ENCODE peak calls at places on chromosomes 3 and 15, in nine cellular contexts. M, U, L, C, V, P, B, A and Y are unnamed samples. For H3K4me1, the result is how much of the 10 kb centered on the place peaks cover.

GRCh38 chr15:67135494-67135893 is 70.1 kb downstream of the SMAD3 start:
- DNase-seq in M (no peak), U (no peak), L (peak), C (no peak), V (no peak), P (peak), B (peak), A (no peak), Y (no peak)

GRCh38 chr3:31275583-31275982 is 257.1 kb upstream of the STT3B start:
- DNase-seq in M (no peak), U (no peak), L (no peak), C (no peak), V (no peak), P (no peak), B (no peak), A (no peak), Y (no peak)

GRCh38 chr15:66623801-66624453 is 58.1 kb upstream of the LCTL start:
- DNase-seq in M (no peak), U (no peak), L (no peak), C (no peak), V (no peak), P (peak), B (no peak), A (no peak), Y (no peak)

GRCh38 chr15:93088981-93089854 is at the start of gene RGMA:
- DNase-seq in M (no peak), U (no peak), L (no peak), C (no peak), V (no peak), P (peak), B (no peak), A (peak), Y (no peak)

GRCh38 chr15:92142242-92143232 is 251.1 kb upstream of the ST8SIA2 start:
- DNase-seq in M (no peak), U (no peak), L (no peak), C (no peak), V (no peak), P (peak), B (no peak), A (peak), Y (no peak)

GRCh38 chr3:186251948-186252619 is 110.0 kb downstream of the DGKG start:
- DNase-seq in M (no peak), U (no peak), L (no peak), C (no peak), V (no peak), P (peak), B (no peak), A (no peak), Y (no peak)

GRCh38 chr3:98817546-98817945 is 54.4 kb downstream of the ST3GAL6 start:
- DNase-seq in M (no peak), U (no peak), L (peak), C (no peak), V (no peak), P (peak), B (no peak), A (no peak), Y (no peak)

GRCh38 chr15:48939686-48940085 is 24.0 kb downstream of the SHC4 start:
- DNase-seq in M (no peak), U (no peak), L (no peak), C (no peak), V (no peak), P (peak), B (no peak), A (no peak), Y (no peak)

GRCh38 chr3:172321035-172321434 is 127.2 kb downstream of the GHSR start:
- DNase-seq in M (no peak), U (no peak), L (no peak), C (no peak), V (no peak), P (peak), B (no peak), A (no peak), Y (no peak)

GRCh38 chr15:99619712-99620111 is 53.9 kb downstream of the MEF2A start:
- DNase-seq in M (no peak), U (no peak), L (no peak), C (no peak), V (no peak), P (peak), B (no peak), A (no peak), Y (no peak)

GRCh38 chr3:12175844-12176453 is 17.2 kb upstream of the TIMP4 start:
- DNase-seq in M (no peak), U (no peak), L (peak), C (peak), V (peak), P (peak), B (peak), A (peak), Y (no peak)

GRCh38 chr3:11570789-11571495 is 72.8 kb downstream of the VGLL4 start:
- DNase-seq in M (no peak), U (no peak), L (no peak), C (no peak), V (no peak), P (peak), B (peak), A (no peak), Y (no peak)

GRCh38 chr3:53880396-53881345 is 1.3 kb downstream of the ACTR8 start:
- DNase-seq in M (no peak), U (no peak), L (no peak), C (no peak), V (no peak), P (peak), B (no peak), A (no peak), Y (no peak)

GRCh38 chr15:101246391-101246790 is 5.5 kb downstream of the CHSY1 start:
- DNase-seq in M (no peak), U (no peak), L (no peak), C (no peak), V (no peak), P (no peak), B (no peak), A (no peak), Y (no peak)

GRCh38 chr3:127366383-127366782 is 78.5 kb upstream of the PRR20G start:
- DNase-seq in M (no peak), U (no peak), L (no peak), C (no peak), V (peak), P (peak), B (no peak), A (peak), Y (no peak)
- TF ChIP-seq CTCF in M (no peak), U (no peak), L (no peak), C (no peak), V (no peak), P (peak), B (no peak), A (peak), Y (no peak)

GRCh38 chr3:51381333-51381705 is 3.8 kb upstream of the MANF start:
- DNase-seq in M (no peak), U (no peak), L (no peak), C (no peak), V (no peak), P (no peak), B (peak), A (no peak), Y (peak)
- H3K4me1 ChIP-seq in M (under half), U (under half), L (under half), C (under half), V (under half), P (under half), B (under half), A (under half), Y (under half)

GRCh38 chr15:45253330-45253729 is 1.3 kb downstream of the SLC28A2 start:
- DNase-seq in M (no peak), U (no peak), L (peak), C (no peak), V (no peak), P (no peak), B (no peak), A (peak), Y (no peak)
- TF ChIP-seq CTCF in M (no peak), U (no peak), L (peak), C (peak), V (no peak), P (peak), B (no peak), A (peak), Y (peak)

GRCh38 chr3:81764665-81765064 is 3.2 kb upstream of the GBE1 start:
- DNase-seq in M (no peak), U (no peak), L (no peak), C (no peak), V (no peak), P (no peak), B (no peak), A (no peak), Y (no peak)
- H3K4me1 ChIP-seq in M (under half), U (under half), L (under half), C (under half), V (under half), P (under half), B (under half), A (under half), Y (under half)

GRCh38 chr3:176939022-176939817 is 258.1 kb downstream of the TBL1XR1 start:
- DNase-seq in M (no peak), U (no peak), L (peak), C (peak), V (no peak), P (peak), B (no peak), A (peak), Y (no peak)
- TF ChIP-seq CTCF in M (peak), U (peak), L (peak), C (peak), V (peak), P (peak), B (peak), A (peak), Y (peak)

DNA sequence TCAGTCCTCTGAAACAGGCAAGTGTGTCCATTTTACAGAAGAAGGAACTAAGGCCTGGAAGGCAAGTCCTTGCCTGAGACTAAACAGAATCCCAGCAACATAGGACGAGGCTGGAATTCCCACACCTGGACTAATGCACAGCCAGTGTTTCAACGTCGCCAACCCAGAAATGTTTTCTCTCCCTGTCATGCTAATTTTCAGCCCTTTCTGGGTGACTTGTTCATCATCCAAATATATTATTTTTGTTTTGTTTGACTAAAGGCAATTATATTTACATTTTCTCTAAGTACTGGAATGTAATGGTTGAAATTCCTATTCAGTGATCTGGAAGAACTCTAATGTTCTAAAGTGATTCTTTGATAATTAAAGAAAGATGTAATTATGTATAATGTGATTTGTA is 51.8 kb downstream of the BTD start:
- DNase-seq in M (no peak), U (no peak), L (no peak), C (no peak), V (no peak), P (no peak), B (no peak), A (no peak), Y (no peak)
- H3K4me1 ChIP-seq in M (under half), U (under half), L (under half), C (under half), V (under half), P (under half), B (under half), A (under half), Y (under half)

GRCh38 chr3:117898722-117899121 is 1135.9 kb downstream of the IGSF11 start:
- DNase-seq in M (no peak), U (no peak), L (peak), C (no peak), V (no peak), P (peak), B (no peak), A (no peak), Y (no peak)
- TF ChIP-seq CTCF in M (no peak), U (no peak), L (peak), C (no peak), V (peak), P (peak), B (no peak), A (peak), Y (peak)

DNA sequence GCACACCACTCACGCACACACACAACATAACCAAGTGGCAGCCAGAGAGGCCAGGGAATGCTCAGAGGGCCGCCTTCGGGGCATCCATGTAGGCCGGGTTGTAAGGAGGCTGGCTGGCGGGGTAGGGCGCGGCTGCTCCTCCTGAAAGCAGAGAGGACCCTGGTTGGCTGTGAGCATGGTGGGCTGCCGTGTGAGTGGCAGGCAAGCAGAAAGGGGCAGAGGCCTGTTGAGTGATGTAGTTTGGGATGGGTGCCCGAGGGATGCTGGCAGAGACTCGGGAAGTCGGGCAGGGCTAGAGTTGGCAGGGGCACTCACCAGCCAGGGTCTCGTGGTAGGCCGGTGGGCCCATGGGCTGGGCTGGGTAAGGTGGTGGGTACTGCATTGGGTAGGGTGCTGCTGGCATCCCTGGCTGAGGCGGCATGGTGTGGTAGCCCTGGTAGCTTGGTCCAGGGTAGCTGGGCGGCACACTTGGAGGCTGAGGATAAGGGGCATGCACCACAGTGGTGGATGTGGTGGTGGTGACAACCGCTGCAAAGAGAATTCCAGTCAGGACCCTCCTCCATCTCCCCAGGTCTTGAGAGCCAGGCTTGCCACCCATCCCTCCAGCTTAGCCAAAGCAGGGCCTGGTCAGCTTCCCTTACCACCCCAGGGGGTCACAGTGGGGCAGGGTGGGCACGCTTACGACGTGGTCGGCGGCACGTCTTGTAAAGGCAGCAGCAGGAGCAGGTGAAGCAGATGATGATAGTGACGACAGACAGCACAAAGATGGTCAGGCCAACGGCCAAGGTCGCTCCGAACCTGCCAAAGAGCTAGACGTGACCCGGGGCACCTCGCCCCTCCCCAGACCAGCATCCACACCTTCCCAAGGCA is 22.7 kb downstream of the ATRIP start:
- DNase-seq in M (no peak), U (no peak), L (no peak), C (no peak), V (peak), P (no peak), B (no peak), A (no peak), Y (no peak)
- H3K4me1 ChIP-seq in M (half or more), U (half or more), L (half or more), C (half or more), V (half or more), P (under half), B (half or more), A (under half), Y (under half)

DNA sequence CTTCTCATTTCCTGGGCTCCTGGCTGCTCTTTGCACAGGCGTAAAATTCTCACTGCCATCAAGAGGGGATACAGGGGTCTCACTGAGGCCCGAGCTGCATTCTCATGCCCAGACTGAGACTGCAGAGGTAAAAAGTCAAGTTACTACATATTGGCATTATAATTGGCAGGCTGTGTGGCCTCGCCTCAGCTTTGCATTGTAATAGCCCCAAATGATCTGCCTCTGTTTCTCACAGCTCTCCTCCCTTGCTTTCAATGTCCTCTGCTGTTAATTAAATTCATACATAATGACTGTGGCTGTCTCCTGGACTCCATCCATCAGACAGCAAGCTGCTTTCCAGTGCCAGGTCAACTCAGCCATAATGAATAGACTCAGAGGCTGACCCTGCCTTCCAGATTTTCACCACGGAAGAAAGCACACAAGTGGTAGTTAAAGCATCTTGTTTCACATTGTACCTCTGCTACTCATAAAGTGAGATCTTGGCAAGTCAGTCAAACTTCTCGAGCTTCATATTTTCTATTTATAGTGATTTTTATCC is 7.6 kb upstream of the RTP4 start:
- DNase-seq in M (no peak), U (no peak), L (no peak), C (no peak), V (no peak), P (no peak), B (no peak), A (no peak), Y (no peak)
- TF ChIP-seq CTCF in M (no peak), U (no peak), L (no peak), C (no peak), V (no peak), P (no peak), B (no peak), A (no peak), Y (no peak)